ENCODE peak calls at places on chromosomes 1 and 21, in seven cellular contexts. R, K, E, C, T, O and Y are unnamed samples.
A peak's percentile ranks its signal among the peaks of the same experiment; 100 is the strongest.

GRCh38 chr1:7265771-7266371 is 480.6 kb downstream of the CAMTA1 start:
- DNase-seq in E (no peak), R (no peak), C (no peak), K (peak; percentile 71), T (no peak), O (peak; percentile 28), Y (peak; percentile 47)

GRCh38 chr1:203453616-203454015 is 22.0 kb upstream of the PRELP start:
- DNase-seq in O (no peak), T (no peak), R (no peak), E (no peak), C (no peak), K (no peak), Y (no peak)

GRCh38 chr1:212477014-212477679 is 44.4 kb downstream of the NENF start:
- DNase-seq in R (peak; percentile 79), E (peak; percentile 71), O (peak; percentile 84), C (peak; percentile 84), K (peak; percentile 97), T (peak; percentile 88), Y (peak; percentile 90)

GRCh38 chr21:45109831-45110492 is 35.6 kb downstream of the ADARB1 start:
- DNase-seq in E (peak; percentile 52), O (no peak), T (no peak), C (peak; percentile 91), R (no peak), K (no peak), Y (no peak)

GRCh38 chr21:33661146-33661545 is 18.8 kb downstream of the ITSN1 start:
- DNase-seq in K (no peak), T (no peak), O (no peak), E (no peak), R (no peak), C (no peak), Y (no peak)

GRCh38 chr1:25621876-25622275 is 5.3 kb downstream of the MAN1C1 start:
- DNase-seq in T (no peak), R (no peak), E (no peak), O (no peak), C (peak; percentile 24), K (no peak), Y (no peak)

GRCh38 chr1:210448293-210448892 is 119.7 kb downstream of the HHAT start:
- DNase-seq in E (no peak), C (peak; percentile 50), T (peak; percentile 39), K (peak; percentile 81), O (no peak), R (no peak), Y (peak; percentile 55)

GRCh38 chr1:177185209-177185608 is 14.5 kb downstream of the BRINP2 start:
- DNase-seq in K (peak; percentile 30), C (no peak), T (no peak), E (no peak), R (no peak), O (no peak), Y (peak; percentile 7)

GRCh38 chr1:118826669-118827068 is 161.5 kb downstream of the TBX15 start:
- DNase-seq in O (no peak), T (no peak), E (no peak), C (no peak), K (no peak), R (no peak), Y (no peak)

GRCh38 chr1:177571076-177571475 is 398.8 kb downstream of the SEC16B start:
- DNase-seq in E (no peak), R (no peak), T (no peak), K (no peak), C (no peak), O (no peak), Y (no peak)

GRCh38 chr21:16587141-16587570 is 857.4 kb downstream of the USP25 start:
- DNase-seq in K (peak; percentile 59), E (peak; percentile 19), O (no peak), R (peak; percentile 66), C (peak; percentile 80), T (peak; percentile 54), Y (no peak)

GRCh38 chr1:161958425-161958824 is 65.2 kb downstream of the OLFML2B start:
- DNase-seq in C (no peak), O (no peak), E (no peak), T (no peak), K (peak; percentile 45), R (no peak), Y (no peak)

GRCh38 chr1:62045579-62045978 is 149.1 kb upstream of the L1TD1 start:
- DNase-seq in C (no peak), R (no peak), K (no peak), E (no peak), T (no peak), O (no peak), Y (peak; percentile 95)

GRCh38 chr1:165434264-165434663 is 10.7 kb downstream of the RXRG start:
- DNase-seq in K (no peak), E (no peak), C (no peak), T (no peak), R (no peak), O (no peak), Y (no peak)

GRCh38 chr1:23598424-23598823 is 39.1 kb upstream of the ID3 start:
- DNase-seq in C (no peak), K (no peak), O (no peak), E (no peak), T (no peak), R (no peak), Y (peak; percentile 92)

GRCh38 chr1:169245706-169246105 is 121.9 kb downstream of the NME7 start:
- DNase-seq in C (no peak), T (no peak), R (no peak), E (no peak), O (no peak), K (no peak), Y (no peak)

GRCh38 chr21:42567181-42567560 is 53.5 kb downstream of the SLC37A1 start:
- DNase-seq in T (no peak), O (no peak), R (peak; percentile 52), C (no peak), K (no peak), E (no peak), Y (no peak)

GRCh38 chr1:242002072-242002471 is 3.2 kb upstream of the MAP1LC3C start:
- DNase-seq in R (no peak), K (no peak), T (no peak), C (no peak), O (no peak), E (no peak), Y (no peak)

GRCh38 chr1:4107291-4107690 is 207.2 kb upstream of the C1orf174 start:
- DNase-seq in K (no peak), T (no peak), R (peak; percentile 16), E (no peak), C (no peak), O (no peak), Y (no peak)

GRCh38 chr1:111837398-111837797 is 81.7 kb downstream of the DDX20 start:
- DNase-seq in E (no peak), C (no peak), T (no peak), R (no peak), K (no peak), O (no peak), Y (no peak)

GRCh38 chr1:110011527-110012041 is 22.8 kb upstream of the STRIP1 start:
- DNase-seq in T (no peak), C (peak; percentile 57), O (no peak), R (no peak), E (peak; percentile 30), K (peak; percentile 74), Y (peak; percentile 28)

GRCh38 chr1:218363141-218363540 is 18.0 kb downstream of the TGFB2 start:
- DNase-seq in C (no peak), E (no peak), K (no peak), R (no peak), O (no peak), T (no peak), Y (no peak)

GRCh38 chr1:45586769-45587168 is 2.9 kb downstream of the NASP start:
- DNase-seq in R (no peak), T (no peak), E (no peak), O (no peak), K (no peak), C (no peak), Y (no peak)

GRCh38 chr1:8415526-8416278 is 97.8 kb downstream of the SLC45A1 start:
- DNase-seq in R (no peak), T (no peak), K (no peak), O (no peak), C (no peak), E (no peak), Y (no peak)

DNA sequence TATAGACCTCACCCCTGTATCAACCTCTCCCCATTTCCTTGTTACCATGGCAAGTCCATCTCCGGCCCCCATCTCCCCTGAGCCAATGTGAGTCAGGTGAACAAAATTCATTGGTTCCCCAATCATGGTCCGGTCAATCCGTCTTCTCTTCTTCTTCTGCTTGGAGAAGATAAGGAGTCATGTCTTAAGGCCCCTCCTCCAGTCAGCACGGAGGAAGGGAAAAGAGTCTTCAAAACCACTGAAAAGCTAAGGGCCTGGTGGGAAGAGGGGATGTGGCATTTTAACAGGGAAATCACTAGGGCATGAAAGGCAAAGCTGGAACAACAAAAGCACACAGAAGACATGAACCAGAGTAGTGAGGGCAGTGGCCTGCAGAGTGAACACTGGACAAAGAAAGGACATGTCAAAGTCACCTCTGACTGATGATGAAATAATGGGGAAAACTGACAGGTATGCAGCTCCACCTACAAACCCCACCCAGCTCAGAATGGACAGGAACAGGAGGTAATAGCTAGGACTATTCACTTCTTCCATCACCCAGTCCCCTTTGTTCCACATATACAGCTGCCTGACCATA is 4.4 kb downstream of the CDC42SE1 start:
- DNase-seq in T (no peak), O (no peak), E (no peak), R (no peak), C (no peak), K (no peak), Y (no peak)
- H3K4me3 ChIP-seq in T (no peak overlapping the region), O (no peak overlapping the region), E (peak overlapping the region; percentile 90), R (no peak overlapping the region), C (no peak overlapping the region), K (no peak overlapping the region), Y (no peak overlapping the region)

GRCh38 chr1:201682964-201683363 is 144.0 kb downstream of the NAV1 start:
- DNase-seq in E (no peak), C (no peak), K (no peak), R (no peak), T (no peak), O (no peak), Y (no peak)
- H3K4me1 ChIP-seq in E (no peaks in the 10 kb centered on the region), C (peaks cover 22% of the 10 kb centered on the region), K (peaks cover 18% of the 10 kb centered on the region), R (no peaks in the 10 kb centered on the region), T (no peaks in the 10 kb centered on the region), O (peaks cover 3% of the 10 kb centered on the region), Y (peaks cover 38% of the 10 kb centered on the region)

DNA sequence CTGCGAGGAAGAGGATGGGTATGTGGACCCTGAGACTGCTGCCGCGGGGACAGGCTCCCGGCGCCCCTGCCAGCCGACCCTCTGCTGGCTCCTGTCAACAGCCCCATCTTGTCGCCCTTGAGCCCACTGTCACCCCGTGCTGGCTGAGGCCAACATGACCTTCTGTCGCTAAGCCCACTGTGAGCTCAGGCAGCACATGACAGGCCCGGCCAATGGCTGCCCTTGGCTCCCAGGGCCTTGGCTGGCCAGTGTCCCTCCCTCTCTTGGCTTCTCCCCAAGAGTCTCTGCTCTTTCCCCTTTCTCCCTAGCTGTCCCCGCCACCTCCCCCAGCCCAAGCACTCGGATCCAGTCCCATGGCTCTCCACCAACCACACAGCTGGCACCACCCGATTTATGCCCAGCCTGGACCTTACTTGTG is 3.5 kb downstream of the PEX10 start:
- DNase-seq in R (no peak), K (no peak), E (no peak), C (no peak), T (no peak), O (no peak), Y (no peak)
- H3K36me3 ChIP-seq in R (peaks cover 45% of the 10 kb centered on the region), K (peaks cover 47% of the 10 kb centered on the region), E (peaks cover 41% of the 10 kb centered on the region), C (no peaks in the 10 kb centered on the region), T (peaks cover 67% of the 10 kb centered on the region), O (peaks cover 3% of the 10 kb centered on the region), Y (peaks cover 25% of the 10 kb centered on the region)

DNA sequence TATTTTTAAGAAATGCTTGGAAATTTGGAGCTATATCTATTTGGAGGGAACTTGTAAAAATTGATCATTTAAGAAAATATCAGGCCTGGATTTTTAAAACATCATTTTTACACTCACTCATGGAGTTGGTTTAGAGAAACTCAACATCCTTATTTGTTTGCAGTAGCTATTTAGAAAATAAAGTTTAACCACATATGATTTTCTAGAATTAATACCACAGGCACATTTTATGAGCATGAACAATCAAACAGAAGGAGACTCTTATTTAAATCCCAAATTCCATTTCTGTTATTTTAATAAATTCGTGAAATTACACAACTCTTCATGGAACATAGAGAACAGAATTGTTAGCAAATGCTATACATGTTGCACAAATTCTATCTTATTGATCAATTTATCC is 3.2 kb downstream of the CDKN2C start:
- DNase-seq in K (peak; percentile 15), C (no peak), E (no peak), O (no peak), T (no peak), R (no peak), Y (no peak)
- H3K4me3 ChIP-seq in K (peak overlapping the region; percentile 91), C (no peak overlapping the region), E (no peak overlapping the region), O (no peak overlapping the region), T (no peak overlapping the region), R (peak overlapping the region; percentile 25), Y (no peak overlapping the region)